ENCODE peak calls at places on chromosomes 7 and 10, in nine cellular contexts. O is amniotic stem cell; I is activated T-helper 1 cell treated with anti-CD3 and anti-CD28 coated beads, Interleukin-12 subunit alpha, Interleukin-12 subunit beta, Interleukin-2, Interleukin-4 antibody, amounts not matched to agents 30 ng/mL and 10 ng/mL and 1 ng/mL, durations not matched to agents 14 hours and 24 hours and 36 hours; M is DMS53; C is GM13977; Q is HepG2; T is fibroblast of pulmonary artery; X is amniotic epithelial cell; R is activated CD8-positive, alpha-beta memory T cell treated with anti-CD3 and anti-CD28 coated beads for 24 hours. D is an unnamed sample.

GRCh38 chr10:27504897-27505457 is 873 bp downstream of the RAB18 start:
- DNase-seq in O (peak), I (no peak), M (peak), C (no peak), Q (no peak), T (peak), X (peak), R (no peak), D (no peak)

GRCh38 chr10:11152801-11153200 is 135.1 kb downstream of the CELF2 start:
- DNase-seq in O (no peak), I (no peak), M (no peak), C (no peak), Q (no peak), T (no peak), X (no peak), R (no peak), D (no peak)

GRCh38 chr10:10320981-10321380 is 696.7 kb upstream of the CELF2 start:
- DNase-seq in O (no peak), I (no peak), M (no peak), C (no peak), Q (no peak), T (peak), X (no peak), R (no peak), D (no peak)

GRCh38 chr10:58579011-58579655 is 66.5 kb downstream of the BICC1 start:
- DNase-seq in O (no peak), I (no peak), M (no peak), C (no peak), Q (no peak), T (no peak), X (no peak), R (no peak), D (no peak)

GRCh38 chr7:92925876-92926696 is 89.7 kb upstream of the CDK6 start:
- DNase-seq in O (no peak), I (no peak), M (no peak), C (no peak), Q (peak), T (peak), X (peak), R (no peak), D (no peak)

GRCh38 chr10:78336402-78336791 is 302.7 kb downstream of the RPS24 start:
- DNase-seq in O (peak), I (no peak), M (peak), C (no peak), Q (no peak), T (peak), X (peak), R (peak), D (no peak)

GRCh38 chr10:75708060-75708459 is 276.6 kb downstream of the LRMDA start:
- DNase-seq in O (no peak), I (no peak), M (no peak), C (no peak), Q (no peak), T (no peak), X (peak), R (no peak), D (no peak)

GRCh38 chr7:134599371-134599770 is 47.3 kb upstream of the BPGM start:
- DNase-seq in O (no peak), I (no peak), M (peak), C (no peak), Q (no peak), T (no peak), X (no peak), R (no peak), D (no peak)

GRCh38 chr7:46653848-46654247 is 732.8 kb upstream of the IGFBP3 start:
- DNase-seq in O (no peak), I (no peak), M (no peak), C (no peak), Q (no peak), T (no peak), X (no peak), R (no peak), D (no peak)

GRCh38 chr7:28591725-28592331 is 179.5 kb downstream of the CREB5 start:
- DNase-seq in O (no peak), I (no peak), M (no peak), C (no peak), Q (no peak), T (no peak), X (no peak), R (no peak), D (no peak)

D was measured in mesothelial cell of epicardium.